ENCODE peak calls at places on chromosomes 7 and 10, in eight cellular contexts. Y, F, O, H, Z, R, I and M are unnamed samples.

GRCh38 chr10:1650542-1651279 is 86.6 kb downstream of the ADARB2 start:
- DNase-seq in F (no peak), Y (no peak), H (no peak), Z (no peak), I (peak), R (no peak), O (no peak), M (no peak)

GRCh38 chr10:71438761-71439160 is 42.0 kb downstream of the CDH23 start:
- DNase-seq in R (no peak), Y (no peak), O (no peak), H (no peak), F (no peak), I (no peak), Z (no peak), M (no peak)

GRCh38 chr10:83425306-83425705 is 714.0 kb upstream of the GHITM start:
- DNase-seq in Z (peak), Y (no peak), I (no peak), R (no peak), H (no peak), O (peak), F (no peak), M (no peak)

GRCh38 chr10:24706479-24707118 is 17.1 kb downstream of the ARHGAP21 start:
- DNase-seq in O (no peak), F (peak), H (no peak), I (peak), R (no peak), Y (peak), Z (no peak), M (peak)

GRCh38 chr7:18770852-18771251 is 275.3 kb downstream of the HDAC9 start:
- DNase-seq in Y (peak), Z (no peak), O (peak), I (no peak), F (peak), R (no peak), H (no peak), M (no peak)

GRCh38 chr10:110613341-110613995 is 30.7 kb upstream of the RBM20 start:
- DNase-seq in H (no peak), R (no peak), Y (no peak), Z (peak), I (no peak), F (no peak), O (no peak), M (no peak)

GRCh38 chr7:155222046-155222445 is 75.6 kb upstream of the INSIG1 start:
- DNase-seq in Y (no peak), O (no peak), F (no peak), R (no peak), H (no peak), I (no peak), Z (no peak), M (no peak)

GRCh38 chr7:63876707-63877322 is 121.8 kb upstream of the ZNF722 start:
- DNase-seq in Y (no peak), O (no peak), I (no peak), H (no peak), R (no peak), F (no peak), Z (peak), M (no peak)

GRCh38 chr10:93894516-93895378 is 969 bp downstream of the SLC35G1 start:
- DNase-seq in I (peak), F (no peak), O (no peak), Y (peak), H (no peak), R (no peak), Z (no peak), M (no peak)

GRCh38 chr10:63105811-63106755 is 27.0 kb upstream of the NRBF2 start:
- DNase-seq in R (no peak), F (peak), I (no peak), Y (peak), H (no peak), Z (peak), O (peak), M (no peak)

GRCh38 chr10:122050811-122051210 is 61.8 kb downstream of the TACC2 start:
- DNase-seq in O (no peak), F (no peak), R (no peak), H (no peak), I (no peak), Y (no peak), Z (no peak), M (no peak)

GRCh38 chr10:122049076-122049475 is 60.1 kb downstream of the TACC2 start:
- DNase-seq in Y (no peak), O (no peak), I (no peak), Z (no peak), R (no peak), H (no peak), F (no peak), M (no peak)

GRCh38 chr10:122051609-122052385 is 62.8 kb downstream of the TACC2 start:
- DNase-seq in Y (peak), F (peak), O (peak), R (peak), H (no peak), I (no peak), Z (peak), M (peak)

GRCh38 chr10:122052702-122053101 is 63.7 kb downstream of the TACC2 start:
- DNase-seq in I (no peak), H (no peak), Y (peak), Z (no peak), R (no peak), F (peak), O (no peak), M (no peak)

DNA sequence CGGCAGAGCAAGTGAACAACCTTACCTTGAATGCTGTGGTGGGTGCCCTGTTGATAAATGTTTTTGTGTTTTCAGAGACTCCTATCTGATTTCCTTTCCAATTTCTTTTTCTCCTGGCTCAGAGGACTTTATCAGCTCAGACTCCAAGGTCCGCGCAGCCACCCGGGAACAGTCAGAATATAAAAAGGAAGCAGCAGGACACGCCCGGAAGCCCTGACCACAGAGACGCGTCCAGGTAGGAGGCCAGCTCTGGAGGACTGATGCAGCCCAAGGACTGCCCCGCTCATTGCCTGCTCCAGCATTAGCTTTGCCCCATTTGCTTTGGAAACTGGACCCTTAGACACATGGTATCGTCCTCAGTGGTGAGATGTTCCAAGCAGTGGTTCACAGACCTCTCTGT is 61.4 kb downstream of the TACC2 start:
- DNase-seq in I (no peak), Z (no peak), Y (no peak), O (no peak), H (no peak), F (no peak), R (no peak), M (peak)
- H3K27ac ChIP-seq in I (no peak), Z (no peak), Y (no peak), O (no peak), H (no peak), F (no peak), R (no peak), M (peak)

DNA sequence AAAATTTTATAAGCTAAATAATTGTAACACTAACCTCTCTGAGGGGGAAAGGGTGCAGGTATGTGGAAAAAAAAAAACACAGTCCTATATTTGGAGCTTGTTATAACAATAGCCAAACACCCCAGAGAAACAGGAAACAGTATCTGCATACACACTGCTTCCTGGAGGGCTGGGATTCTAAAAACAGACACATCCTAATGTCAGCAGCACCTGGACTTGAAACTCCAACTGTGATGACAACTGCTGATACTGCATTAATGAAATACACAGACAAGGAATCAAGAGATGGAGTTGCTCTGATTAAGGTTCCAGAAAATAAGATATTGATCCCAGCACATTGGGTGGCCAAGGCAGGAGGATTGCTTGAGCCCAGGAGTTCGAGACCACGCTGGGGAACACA is 9.3 kb downstream of the DAGLB start:
- DNase-seq in I (no peak), R (no peak), Y (no peak), O (no peak), Z (no peak), F (no peak), H (peak), M (no peak)
- H3K4me3 ChIP-seq in I (no peak), R (no peak), Y (no peak), O (no peak), Z (no peak), F (no peak), H (no peak), M (no peak)

GRCh38 chr10:70404906-70405824 is 1.2 kb downstream of the EIF4EBP2 start:
- DNase-seq in I (peak), R (no peak), O (peak), F (peak), Y (peak), Z (peak), H (peak), M (peak)
- TF ChIP-seq EZH2phosphoT487 in I (no peak), R (no peak), O (no peak), F (no peak), Y (no peak), Z (no peak), H (no peak), M (no peak)

GRCh38 chr7:44415510-44415909 is 74.9 kb downstream of the NUDCD3 start:
- DNase-seq in Z (no peak), R (no peak), F (peak), O (no peak), I (no peak), H (no peak), Y (no peak), M (no peak)
- H3K27ac ChIP-seq in Z (no peak), R (no peak), F (peak), O (no peak), I (no peak), H (no peak), Y (peak), M (no peak)

DNA sequence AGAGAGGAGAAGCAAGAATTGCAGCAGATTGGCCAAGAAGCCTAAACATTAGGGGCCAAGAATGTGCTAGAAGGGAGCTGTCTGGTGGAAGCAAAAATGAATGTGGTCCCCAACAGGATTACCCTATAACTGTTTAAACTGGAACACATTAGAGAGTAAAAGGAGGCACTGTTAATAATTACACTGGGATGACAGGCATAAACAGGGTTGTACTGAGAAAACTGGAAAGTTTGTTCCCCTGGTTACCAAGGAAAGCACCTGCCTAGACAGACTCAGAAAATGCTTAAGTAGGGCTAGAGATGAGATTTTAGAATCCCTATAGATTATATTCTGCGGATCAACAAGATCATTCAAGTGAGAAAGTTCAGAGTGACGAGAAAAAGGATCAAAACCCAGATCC is 100.8 kb downstream of the CTTNBP2 start:
- DNase-seq in R (no peak), I (no peak), F (no peak), Z (no peak), Y (no peak), O (no peak), H (no peak), M (no peak)
- H3K4me3 ChIP-seq in R (no peak), I (no peak), F (no peak), Z (no peak), Y (no peak), O (no peak), H (no peak), M (no peak)